ENCODE peak calls at places on chromosomes 2 and 18, in nine cellular contexts. D is CD4-positive, alpha-beta T cell; F is HCT116; K is pancreas; H is CD8-positive, alpha-beta T cell; O is aorta; R is IMR-90; J is thoracic aorta; Y is A549. X is an unnamed sample.

GRCh38 chr18:57359433-57359832 is 7.1 kb downstream of the ST8SIA3 start:
- ATAC-seq in D (no peak), F (no peak), K (no peak), H (no peak), O (no peak), R (no peak), J (no peak), Y (no peak), X (no peak)

GRCh38 chr2:164917296-164917903 is 37.9 kb downstream of the SLC38A11 start:
- ATAC-seq in D (no peak), F (peak), K (peak), H (no peak), O (no peak), R (no peak), J (no peak), Y (peak), X (peak)

GRCh38 chr2:138744709-138745108 is 35.5 kb downstream of the NXPH2 start:
- ATAC-seq in D (no peak), F (no peak), K (no peak), H (no peak), O (no peak), R (no peak), J (no peak), Y (no peak), X (no peak)

GRCh38 chr2:231613054-231613654 is 20.5 kb downstream of the TEX44 start:
- ATAC-seq in D (peak), F (no peak), K (no peak), H (no peak), O (no peak), R (no peak), J (peak), Y (no peak), X (no peak)

GRCh38 chr18:46754188-46754587 is 2.7 kb downstream of the ST8SIA5 start:
- ATAC-seq in D (no peak), F (no peak), K (no peak), H (no peak), O (no peak), R (no peak), J (no peak), Y (no peak), X (no peak)

GRCh38 chr18:76499596-76500340 is 4.7 kb upstream of the ZNF516 start:
- ATAC-seq in D (no peak), F (no peak), K (no peak), H (no peak), O (no peak), R (no peak), J (no peak), Y (no peak), X (no peak)

GRCh38 chr18:23864620-23865019 is 149.9 kb upstream of the TTC39C start:
- ATAC-seq in D (peak), F (no peak), K (no peak), H (peak), O (no peak), R (no peak), J (no peak), Y (no peak), X (no peak)

GRCh38 chr2:46818141-46818552 is 97.5 kb downstream of the MCFD2 start:
- ATAC-seq in D (no peak), F (no peak), K (peak), H (no peak), O (peak), R (no peak), J (peak), Y (no peak), X (peak)

GRCh38 chr18:3930126-3931012 is 480.4 kb downstream of the TGIF1 start:
- ATAC-seq in D (no peak), F (no peak), K (no peak), H (no peak), O (no peak), R (no peak), J (no peak), Y (no peak), X (no peak)

GRCh38 chr2:129757915-129758421 is 221.5 kb upstream of the RAB6C start:
- ATAC-seq in D (no peak), F (no peak), K (peak), H (no peak), O (no peak), R (no peak), J (no peak), Y (no peak), X (peak)

GRCh38 chr2:128458438-128458837 is 139.8 kb upstream of the HS6ST1 start:
- ATAC-seq in D (no peak), F (no peak), K (no peak), H (no peak), O (no peak), R (peak), J (no peak), Y (no peak), X (no peak)

GRCh38 chr2:74806355-74806839 is 27.5 kb upstream of the HK2 start:
- ATAC-seq in D (no peak), F (no peak), K (no peak), H (no peak), O (no peak), R (no peak), J (no peak), Y (no peak), X (no peak)

GRCh38 chr2:69400121-69400520 is 13.1 kb upstream of the GFPT1 start:
- ATAC-seq in D (no peak), F (no peak), K (no peak), H (no peak), O (no peak), R (no peak), J (no peak), Y (no peak), X (no peak)

GRCh38 chr2:169849710-169850109 is 22.5 kb downstream of the UBR3 start:
- ATAC-seq in D (no peak), F (no peak), K (no peak), H (no peak), O (no peak), R (no peak), J (no peak), Y (no peak), X (no peak)

GRCh38 chr2:71208756-71209155 is 18.1 kb downstream of the PAIP2B start:
- ATAC-seq in D (no peak), F (no peak), K (peak), H (no peak), O (no peak), R (no peak), J (no peak), Y (no peak), X (no peak)

GRCh38 chr2:104406273-104406726 is 447.6 kb upstream of the POU3F3 start:
- ATAC-seq in D (no peak), F (no peak), K (peak), H (no peak), O (no peak), R (no peak), J (no peak), Y (no peak), X (no peak)

GRCh38 chr2:40760071-40760666 is 308.3 kb upstream of the SLC8A1 start:
- ATAC-seq in D (no peak), F (peak), K (peak), H (no peak), O (peak), R (peak), J (no peak), Y (peak), X (no peak)

GRCh38 chr2:214781226-214781625 is 28.3 kb downstream of the BARD1 start:
- ATAC-seq in D (no peak), F (no peak), K (no peak), H (no peak), O (no peak), R (no peak), J (no peak), Y (no peak), X (no peak)

GRCh38 chr2:237026981-237027711 is 58.5 kb upstream of the COPS8 start:
- ATAC-seq in D (peak), F (peak), K (peak), H (peak), O (peak), R (peak), J (no peak), Y (peak), X (peak)
- H3K27ac ChIP-seq in D (no peak), F (no peak), K (no peak), H (no peak), O (no peak), R (no peak), J (no peak), Y (peak), X (no peak)

DNA sequence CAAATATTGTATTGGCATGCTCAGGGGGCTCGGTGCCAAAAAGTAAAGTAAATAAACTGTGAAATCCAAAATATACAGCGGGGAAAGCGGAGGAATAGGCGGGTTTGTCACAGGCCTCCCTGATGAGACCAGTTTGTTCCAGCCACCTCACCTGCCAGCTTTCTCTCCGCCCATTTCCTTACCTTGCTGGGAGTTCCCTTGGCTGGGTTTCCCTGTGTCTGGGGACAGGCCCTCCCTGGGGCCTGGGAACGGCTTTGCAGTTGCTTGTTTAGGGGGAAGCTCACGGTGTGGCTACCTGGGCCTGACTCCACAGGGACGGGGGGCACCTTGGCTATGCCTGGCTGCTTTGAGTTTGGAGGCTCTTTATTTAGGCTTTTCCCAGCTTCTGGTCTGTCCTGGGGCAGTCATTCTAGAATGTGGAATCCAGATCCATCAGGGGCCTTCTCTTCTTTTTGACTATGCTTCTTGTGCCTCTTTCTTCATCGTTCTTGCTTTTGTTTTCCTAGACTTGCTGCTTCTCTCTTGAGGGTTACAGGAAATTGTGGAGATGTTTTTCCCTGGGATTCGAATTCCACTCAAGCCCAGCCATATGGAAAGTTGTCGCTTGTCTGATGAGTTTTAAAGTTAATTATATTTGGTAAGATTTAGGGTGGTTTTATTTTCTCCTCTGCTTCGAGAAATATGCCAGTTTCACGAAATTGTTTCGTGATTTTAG is 2.3 kb downstream of the GLI2 start:
- ATAC-seq in D (no peak), F (no peak), K (peak), H (no peak), O (no peak), R (no peak), J (no peak), Y (no peak), X (no peak)
- H3K27ac ChIP-seq in D (no peak), F (no peak), K (no peak), H (no peak), O (no peak), R (peak), J (no peak), Y (peak), X (peak)

DNA sequence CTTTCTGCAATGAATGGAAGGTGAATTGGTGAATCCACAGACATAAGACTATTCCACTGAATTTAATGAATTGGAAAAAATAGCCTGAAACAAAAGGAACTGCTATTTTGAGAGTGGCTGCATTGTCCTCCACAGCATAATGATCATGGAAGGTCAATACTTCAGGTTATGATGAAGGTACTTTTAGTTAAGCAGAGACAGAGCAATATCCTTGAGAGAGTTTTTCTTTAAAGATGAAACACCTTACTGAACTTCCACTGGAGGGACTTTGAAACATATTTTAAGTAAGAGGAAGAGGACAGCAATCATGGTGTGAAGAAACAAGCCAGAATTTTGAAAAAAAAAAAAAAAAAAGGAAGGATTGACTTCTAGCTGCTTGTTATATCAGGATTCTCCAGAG is 68.8 kb upstream of the DPP10 start:
- ATAC-seq in D (no peak), F (no peak), K (no peak), H (no peak), O (no peak), R (no peak), J (no peak), Y (no peak), X (no peak)
- H3K27ac ChIP-seq in D (no peak), F (no peak), K (no peak), H (no peak), O (no peak), R (no peak), J (no peak), Y (no peak), X (no peak)

DNA sequence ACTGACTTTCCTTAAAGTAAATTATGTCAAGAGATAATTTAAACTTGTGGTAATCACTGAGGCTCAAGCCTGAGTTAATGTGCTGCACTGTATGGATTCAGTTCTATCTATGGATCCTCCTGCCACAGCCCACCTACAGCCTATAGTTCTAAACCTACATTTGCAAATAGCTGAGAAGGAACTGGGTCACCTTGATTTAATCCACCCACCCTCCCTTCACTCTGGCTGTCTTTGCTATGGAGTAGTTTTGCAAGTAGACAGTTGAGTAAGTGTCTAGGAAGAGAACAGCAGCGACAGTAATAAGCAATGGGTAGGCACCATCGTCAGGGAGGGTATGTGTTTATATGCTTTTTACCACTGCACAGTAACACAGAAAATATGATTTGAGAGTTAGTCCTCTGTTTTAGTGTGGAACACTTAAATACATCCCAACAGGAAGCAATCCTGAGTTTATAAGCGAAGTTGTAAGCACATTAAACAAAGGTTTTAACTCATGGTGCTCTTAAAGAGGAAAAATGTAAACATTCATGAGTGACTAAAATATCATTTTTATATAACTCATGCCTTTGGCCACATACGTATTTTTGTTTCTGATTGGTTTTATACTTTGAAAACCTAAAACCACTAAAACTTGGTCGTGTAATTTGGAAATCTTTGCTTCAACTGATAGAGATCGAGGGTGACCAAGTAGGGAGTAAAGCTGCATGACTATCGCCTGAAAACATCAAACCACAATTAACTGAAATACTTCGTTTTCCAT is 36.3 kb upstream of the CHRNA1 start:
- ATAC-seq in D (no peak), F (no peak), K (no peak), H (no peak), O (no peak), R (peak), J (no peak), Y (no peak), X (no peak)
- H3K27ac ChIP-seq in D (no peak), F (no peak), K (no peak), H (no peak), O (no peak), R (peak), J (no peak), Y (no peak), X (no peak)

DNA sequence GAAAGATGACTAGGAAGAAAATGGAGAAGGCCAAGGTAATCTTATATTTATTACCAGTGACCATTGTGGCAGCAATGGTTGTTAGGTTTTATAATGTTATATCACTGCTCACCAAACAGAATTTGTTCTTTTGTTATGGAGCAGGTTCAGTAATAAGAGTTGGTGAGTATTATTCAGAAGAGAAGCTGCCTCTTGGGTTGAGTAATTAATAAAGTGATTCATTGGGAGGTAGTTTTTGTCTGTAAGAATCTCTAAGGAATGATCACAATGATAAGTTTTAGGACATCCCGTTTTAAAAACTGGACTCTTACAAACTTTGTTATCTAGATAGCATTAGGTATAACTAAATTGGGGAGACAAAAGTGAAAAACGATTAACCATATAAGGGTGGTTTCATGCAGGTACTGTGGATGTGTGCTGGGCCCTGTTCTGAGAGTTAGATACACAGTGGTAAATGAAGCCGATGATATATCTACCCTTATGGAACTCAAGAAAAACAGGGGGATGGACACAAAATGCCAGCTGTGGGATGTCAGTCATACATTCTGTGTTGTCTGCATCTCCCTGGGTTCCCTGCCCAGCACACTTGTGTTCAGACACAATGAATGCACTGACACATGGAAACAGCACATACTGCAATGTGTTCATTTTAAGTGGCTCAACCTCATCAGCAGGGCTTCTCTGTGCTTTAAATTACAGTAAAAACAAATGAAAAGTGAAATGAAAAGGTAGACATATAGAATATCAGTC is 7.5 kb downstream of the MAP4K4 start:
- ATAC-seq in D (no peak), F (no peak), K (no peak), H (no peak), O (no peak), R (peak), J (no peak), Y (no peak), X (no peak)
- H3K27ac ChIP-seq in D (peak), F (no peak), K (no peak), H (no peak), O (no peak), R (peak), J (no peak), Y (peak), X (no peak)

DNA sequence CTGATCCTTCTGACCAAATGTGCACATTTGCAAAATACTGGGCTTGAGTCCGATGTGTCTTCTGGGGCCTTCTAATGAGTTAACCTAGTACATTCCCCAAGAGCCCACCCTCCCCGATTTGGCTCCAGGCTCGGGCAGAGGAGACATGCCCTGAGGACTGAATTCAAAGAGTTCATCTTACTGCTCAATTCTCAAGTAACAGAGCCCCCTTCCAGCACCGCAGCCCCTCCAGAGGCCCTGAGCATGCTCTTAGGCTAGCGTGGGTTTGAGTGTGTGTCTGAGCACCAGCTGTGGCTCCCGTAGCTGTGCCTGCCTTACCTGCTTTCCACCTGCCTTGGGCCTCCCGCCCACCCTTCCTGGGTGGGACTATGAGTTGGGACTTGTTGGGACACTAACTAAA is 116.6 kb upstream of the COPS8 start:
- ATAC-seq in D (no peak), F (no peak), K (no peak), H (no peak), O (no peak), R (no peak), J (no peak), Y (no peak), X (no peak)
- H3K27ac ChIP-seq in D (peak), F (no peak), K (no peak), H (peak), O (no peak), R (no peak), J (no peak), Y (no peak), X (no peak)

DNA sequence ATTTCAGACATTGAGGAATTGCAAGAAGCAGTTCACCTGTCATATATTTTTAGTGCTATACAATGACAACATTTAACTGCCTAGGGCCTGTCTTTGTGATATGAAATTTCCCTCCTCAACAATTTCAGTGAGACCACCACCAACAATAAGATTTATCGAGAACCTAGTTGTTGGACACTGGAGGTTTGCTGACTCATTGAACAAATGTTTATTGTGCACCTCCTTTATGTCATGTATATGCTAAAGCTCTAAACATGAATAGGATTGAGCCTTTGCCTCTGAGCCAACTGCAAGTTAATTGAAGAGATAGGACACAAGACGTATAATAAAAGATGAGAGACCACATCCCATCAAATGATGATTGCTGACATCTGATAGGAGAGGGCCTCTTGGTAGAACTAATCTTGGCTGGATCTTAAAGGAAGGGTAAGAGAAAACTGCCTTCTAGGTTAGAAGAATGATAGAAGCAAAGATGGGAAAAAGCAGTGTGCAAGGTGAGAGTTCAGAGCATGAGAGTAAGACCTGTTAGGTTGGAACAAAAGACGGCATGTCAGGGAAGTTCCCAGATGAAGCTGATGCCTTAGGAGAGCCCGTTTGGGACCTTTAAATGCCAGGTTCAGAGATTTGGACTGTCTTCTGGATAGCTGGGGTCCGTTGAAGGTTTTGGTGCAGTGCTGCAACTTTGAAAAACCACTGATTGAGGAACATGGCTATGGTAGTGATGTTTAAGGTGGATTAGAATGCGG is 133.1 kb upstream of the EML6 start:
- ATAC-seq in D (no peak), F (no peak), K (no peak), H (no peak), O (no peak), R (no peak), J (no peak), Y (no peak), X (no peak)
- H3K27ac ChIP-seq in D (peak), F (no peak), K (no peak), H (peak), O (no peak), R (no peak), J (no peak), Y (peak), X (no peak)

GRCh38 chr2:45649855-45650806 is 1.3 kb upstream of the PRKCE start:
- ATAC-seq in D (peak), F (peak), K (peak), H (peak), O (peak), R (peak), J (peak), Y (peak), X (peak)
- H3K27ac ChIP-seq in D (peak), F (peak), K (peak), H (peak), O (peak), R (peak), J (peak), Y (peak), X (peak)

DNA sequence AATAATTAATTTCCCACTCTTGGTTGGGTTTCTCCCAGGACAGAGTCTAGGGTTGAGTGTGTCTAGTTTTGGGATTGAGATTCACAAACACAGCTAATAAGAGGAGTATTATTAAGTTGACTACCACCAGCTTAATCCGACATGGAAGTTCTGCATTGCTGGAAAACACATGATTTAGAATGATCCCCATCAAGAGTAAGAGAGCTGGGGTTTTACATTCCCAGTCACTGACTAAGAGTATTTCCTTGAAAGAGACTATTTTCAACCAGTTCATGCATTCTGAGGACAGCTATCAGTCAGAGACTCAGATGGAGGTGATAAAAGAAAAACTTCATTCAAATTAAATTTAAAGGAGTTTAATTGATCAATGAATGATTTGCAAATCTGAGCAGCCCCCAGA is 334.6 kb upstream of the LRATD1 start:
- ATAC-seq in D (no peak), F (no peak), K (no peak), H (no peak), O (no peak), R (no peak), J (no peak), Y (no peak), X (no peak)
- H3K27ac ChIP-seq in D (no peak), F (no peak), K (no peak), H (no peak), O (no peak), R (no peak), J (no peak), Y (no peak), X (no peak)

X was measured in gastroesophageal sphincter.